ENCODE peak calls at places on chromosomes 1 and 21, in six cellular contexts. M is T-helper 1 cell; K is stimulated activated CD8-positive, alpha-beta memory T cell treated with anti-CD3 and anti-CD28 coated beads, Interleukin-2, amount 100 ng/mL, for 48 hours; A is T-helper 17 cell; X is adrenal gland; L is midbrain. J is an unnamed sample.

GRCh38 chr1:9106286-9106685 is 22.6 kb downstream of the GPR157 start:
- DNase-seq in K (no peak), X (no peak), M (no peak), L (no peak), A (no peak), J (no peak)

GRCh38 chr1:213376862-213377372 is 325.9 kb downstream of the RPS6KC1 start:
- DNase-seq in K (no peak), A (no peak), X (no peak), M (no peak), L (no peak), J (no peak)

GRCh38 chr1:38964140-38964548 is 22.5 kb upstream of the RHBDL2 start:
- DNase-seq in A (no peak), X (no peak), M (no peak), K (no peak), L (no peak), J (no peak)

GRCh38 chr1:67685067-67685557 is at the start of gene GADD45A:
- DNase-seq in L (peak; percentile 99), X (peak; percentile 100), A (peak; percentile 87), M (peak; percentile 89), K (peak; percentile 84), J (peak; percentile 96)

GRCh38 chr1:59750612-59751395 is 63.9 kb upstream of the HOOK1 start:
- DNase-seq in L (no peak), M (no peak), A (no peak), X (peak; percentile 86), K (no peak), J (no peak)

GRCh38 chr1:84668185-84668584 is 22.1 kb downstream of the SSX2IP start:
- DNase-seq in L (no peak), M (no peak), K (no peak), X (no peak), A (no peak), J (no peak)

GRCh38 chr1:94544706-94545490 is 3.3 kb upstream of the F3 start:
- DNase-seq in L (no peak), M (no peak), X (no peak), A (no peak), K (no peak), J (no peak)

GRCh38 chr1:151875419-151876097 is 22.0 kb upstream of the THEM5 start:
- DNase-seq in L (no peak), A (no peak), M (no peak), X (no peak), K (no peak), J (no peak)

GRCh38 chr1:105608713-105609112 is 1447.8 kb upstream of the PRMT6 start:
- DNase-seq in M (no peak), K (no peak), X (no peak), L (no peak), A (no peak), J (no peak)

GRCh38 chr1:208631516-208631915 is 387.3 kb upstream of the PLXNA2 start:
- DNase-seq in K (no peak), M (no peak), A (no peak), L (no peak), X (no peak), J (no peak)

GRCh38 chr21:43794311-43794710 is 4.9 kb downstream of the RRP1 start:
- DNase-seq in K (no peak), X (no peak), A (no peak), L (no peak), M (no peak), J (no peak)

GRCh38 chr21:46551636-46552241 is 53.1 kb downstream of the S100B start:
- DNase-seq in L (no peak), M (peak; percentile 36), A (peak; percentile 17), K (peak; percentile 34), X (no peak), J (peak; percentile 17)

J was measured in effector memory CD4-positive, alpha-beta T cell.